ENCODE peak calls at places on chromosomes 2 and 18, in ten cellular contexts. W is left cardiac atrium; H is activated CD4-positive, alpha-beta T cell treated with anti-CD3 and anti-CD28 coated beads, Interleukin-2, amount 50 U/mL, for 24 hours; R is anterior cingulate cortex; C is GM03348; B is MCF 10A; L is stimulated activated CD8-positive, alpha-beta memory T cell treated with anti-CD3 and anti-CD28 coated beads, Interleukin-12 subunit alpha, Interleukin-12 subunit beta, amount 100 ng/mL, for 1 hour; P is nephron progenitor cell; E is NCI-H1092 treated with DMSO at 0.1 percent for 48 hours; Y is activated T-cell treated with anti-CD3 and anti-CD28 coated beads for 1 hour. Q is an unnamed sample.
A peak's percentile ranks its signal among the peaks of the same experiment; 100 is the strongest.

GRCh38 chr2:39696838-39697237 is 31.1 kb downstream of the TMEM178A start:
- DNase-seq in W (no peak), H (no peak), R (no peak), C (peak; percentile 53), B (peak; percentile 25), L (no peak), P (no peak), E (peak; percentile 57), Y (no peak), Q (no peak)

GRCh38 chr2:44246436-44246835 is 28.8 kb upstream of the SLC3A1 start:
- DNase-seq in W (no peak), H (no peak), R (no peak), C (no peak), B (no peak), L (no peak), P (no peak), E (no peak), Y (no peak), Q (no peak)

GRCh38 chr2:16105664-16106281 is 165.4 kb downstream of the MYCN start:
- DNase-seq in W (no peak), H (no peak), R (no peak), C (no peak), B (no peak), L (no peak), P (peak; percentile 31), E (no peak), Y (no peak), Q (no peak)

GRCh38 chr2:68336192-68336591 is 16.4 kb upstream of the CNRIP1 start:
- DNase-seq in W (no peak), H (no peak), R (no peak), C (peak; percentile 32), B (peak; percentile 40), L (no peak), P (no peak), E (no peak), Y (no peak), Q (no peak)

GRCh38 chr2:203982276-203982675 is 45.7 kb downstream of the ICOS start:
- DNase-seq in W (no peak), H (no peak), R (no peak), C (no peak), B (no peak), L (no peak), P (no peak), E (no peak), Y (no peak), Q (no peak)

GRCh38 chr2:217279571-217279970 is 419.7 kb upstream of the TNP1 start:
- DNase-seq in W (no peak), H (no peak), R (no peak), C (peak; percentile 83), B (peak; percentile 27), L (no peak), P (no peak), E (no peak), Y (no peak), Q (no peak)

GRCh38 chr2:43119303-43119702 is 107.1 kb downstream of the ZFP36L2 start:
- DNase-seq in W (no peak), H (no peak), R (no peak), C (no peak), B (no peak), L (no peak), P (no peak), E (no peak), Y (no peak), Q (no peak)

GRCh38 chr2:96359866-96360265 is 24.3 kb downstream of the NCAPH start:
- DNase-seq in W (no peak), H (no peak), R (no peak), C (no peak), B (no peak), L (no peak), P (no peak), E (no peak), Y (no peak), Q (no peak)

GRCh38 chr2:185695711-185696110 is 42.9 kb upstream of the FSIP2 start:
- DNase-seq in W (no peak), H (no peak), R (no peak), C (no peak), B (no peak), L (no peak), P (no peak), E (no peak), Y (no peak), Q (no peak)

GRCh38 chr18:1296237-1296636 is 391.6 kb downstream of the ADCYAP1 start:
- DNase-seq in W (no peak), H (no peak), R (no peak), C (no peak), B (no peak), L (no peak), P (no peak), E (no peak), Y (no peak), Q (no peak)

GRCh38 chr2:138607746-138608145 is 106.2 kb downstream of the SPOPL start:
- DNase-seq in W (no peak), H (no peak), R (no peak), C (no peak), B (no peak), L (no peak), P (no peak), E (no peak), Y (no peak), Q (no peak)

GRCh38 chr2:53715568-53715967 is 52.0 kb upstream of the CHAC2 start:
- DNase-seq in W (no peak), H (no peak), R (no peak), C (peak; percentile 20), B (peak; percentile 14), L (no peak), P (no peak), E (peak; percentile 8), Y (no peak), Q (no peak)

GRCh38 chr2:15173506-15173905 is 387.6 kb downstream of the NBAS start:
- DNase-seq in W (no peak), H (no peak), R (no peak), C (no peak), B (no peak), L (no peak), P (no peak), E (no peak), Y (no peak), Q (no peak)

GRCh38 chr2:68282814-68283812 is 30.8 kb upstream of the PPP3R1 start:
- DNase-seq in W (no peak), H (no peak), R (no peak), C (peak; percentile 71), B (peak; percentile 60), L (no peak), P (no peak), E (peak; percentile 27), Y (no peak), Q (no peak)

GRCh38 chr2:101361079-101361478 is 26.2 kb downstream of the CREG2 start:
- DNase-seq in W (no peak), H (no peak), R (no peak), C (no peak), B (no peak), L (no peak), P (no peak), E (no peak), Y (no peak), Q (no peak)

GRCh38 chr18:57516068-57516467 is 70.4 kb downstream of the FECH start:
- DNase-seq in W (no peak), H (no peak), R (no peak), C (no peak), B (no peak), L (no peak), P (no peak), E (no peak), Y (no peak), Q (no peak)

GRCh38 chr2:28589746-28590463 is 94.0 kb downstream of the PLB1 start:
- DNase-seq in W (no peak), H (no peak), R (no peak), C (no peak), B (no peak), L (no peak), P (no peak), E (no peak), Y (no peak), Q (no peak)

GRCh38 chr2:3099145-3099859 is 278.3 kb downstream of the EIPR1 start:
- DNase-seq in W (no peak), H (no peak), R (no peak), C (no peak), B (no peak), L (no peak), P (no peak), E (no peak), Y (no peak), Q (no peak)

GRCh38 chr2:133365117-133365516 is 203.1 kb downstream of the NCKAP5 start:
- DNase-seq in W (no peak), H (no peak), R (no peak), C (no peak), B (no peak), L (no peak), P (no peak), E (no peak), Y (no peak), Q (no peak)

GRCh38 chr2:109724533-109725460 is 69.3 kb upstream of the RGPD5 start:
- DNase-seq in W (no peak), H (no peak), R (no peak), C (no peak), B (no peak), L (no peak), P (no peak), E (no peak), Y (no peak), Q (no peak)

GRCh38 chr18:36389811-36390581 is 92.5 kb downstream of the FHOD3 start:
- DNase-seq in W (no peak), H (no peak), R (no peak), C (no peak), B (no peak), L (no peak), P (no peak), E (no peak), Y (no peak), Q (no peak)

GRCh38 chr2:191108331-191108730 is 42.5 kb downstream of the STAT4 start:
- DNase-seq in W (no peak), H (no peak), R (no peak), C (no peak), B (no peak), L (no peak), P (no peak), E (no peak), Y (no peak), Q (no peak)

GRCh38 chr2:119922699-119923098 is 90.2 kb upstream of the EPB41L5 start:
- DNase-seq in W (no peak), H (no peak), R (no peak), C (no peak), B (no peak), L (no peak), P (no peak), E (no peak), Y (no peak), Q (no peak)